ENCODE peak calls at places on chromosomes 5 and 9, in five cellular contexts. One of them, this sample, is unnamed.
A peak's percentile ranks its signal among the peaks of the same experiment; 100 is the strongest.

GRCh38 chr9:95494416-95495371 is 22.1 kb downstream of the PTCH1 start:
- DNase-seq in psoas muscle: no peak
- DNase-seq in H9: peak; percentile 88
- DNase-seq in upper lobe of right lung: no peak
- DNase-seq in A549: no peak
- DNase-seq in this sample: no peak

GRCh38 chr9:70093944-70094343 is 50.3 kb downstream of the MAMDC2 start:
- DNase-seq in psoas muscle: no peak
- DNase-seq in H9: no peak
- DNase-seq in upper lobe of right lung: no peak
- DNase-seq in A549: no peak
- DNase-seq in this sample: peak; percentile 36

GRCh38 chr9:35548571-35548970 is 56.5 kb upstream of the TESK1 start:
- DNase-seq in psoas muscle: no peak
- DNase-seq in H9: no peak
- DNase-seq in upper lobe of right lung: no peak
- DNase-seq in A549: no peak
- DNase-seq in this sample: no peak

GRCh38 chr9:15485836-15486678 is 24.7 kb downstream of the PSIP1 start:
- DNase-seq in psoas muscle: no peak
- DNase-seq in H9: no peak
- DNase-seq in upper lobe of right lung: no peak
- DNase-seq in A549: peak; percentile 21
- DNase-seq in this sample: peak; percentile 70

GRCh38 chr5:65986050-65986451 is 59.7 kb downstream of the ERBIN start:
- DNase-seq in psoas muscle: no peak
- DNase-seq in H9: no peak
- DNase-seq in upper lobe of right lung: no peak
- DNase-seq in A549: no peak
- DNase-seq in this sample: peak; percentile 61

GRCh38 chr9:111925784-111926183 is 29.2 kb downstream of the UGCG start:
- DNase-seq in psoas muscle: no peak
- DNase-seq in H9: no peak
- DNase-seq in upper lobe of right lung: no peak
- DNase-seq in A549: no peak
- DNase-seq in this sample: peak; percentile 44

GRCh38 chr9:136700309-136700708 is 12.1 kb upstream of the DIPK1B start:
- DNase-seq in psoas muscle: no peak
- DNase-seq in H9: no peak
- DNase-seq in upper lobe of right lung: no peak
- DNase-seq in A549: no peak
- DNase-seq in this sample: peak; percentile 53

GRCh38 chr9:78325343-78325742 is 28.4 kb downstream of the PSAT1 start:
- DNase-seq in psoas muscle: no peak
- DNase-seq in H9: no peak
- DNase-seq in upper lobe of right lung: no peak
- DNase-seq in A549: no peak
- DNase-seq in this sample: peak; percentile 18

GRCh38 chr9:10366171-10366779 is 246.5 kb downstream of the PTPRD start:
- DNase-seq in psoas muscle: no peak
- DNase-seq in H9: no peak
- DNase-seq in upper lobe of right lung: no peak
- DNase-seq in A549: peak; percentile 29
- DNase-seq in this sample: peak; percentile 48

GRCh38 chr9:137610944-137611343 is 5.5 kb downstream of the ARRDC1 start:
- DNase-seq in psoas muscle: no peak
- DNase-seq in H9: no peak
- DNase-seq in upper lobe of right lung: no peak
- DNase-seq in A549: no peak
- DNase-seq in this sample: no peak

GRCh38 chr5:113663879-113664278 is 150.4 kb downstream of the YTHDC2 start:
- DNase-seq in psoas muscle: no peak
- DNase-seq in H9: peak; percentile 78
- DNase-seq in upper lobe of right lung: no peak
- DNase-seq in A549: peak; percentile 47
- DNase-seq in this sample: peak; percentile 3

GRCh38 chr5:7537573-7537972 is 141.6 kb downstream of the ADCY2 start:
- DNase-seq in psoas muscle: no peak
- DNase-seq in H9: no peak
- DNase-seq in upper lobe of right lung: no peak
- DNase-seq in A549: no peak
- DNase-seq in this sample: no peak

GRCh38 chr9:92257327-92257726 is 36.2 kb downstream of the IARS1 start:
- DNase-seq in psoas muscle: no peak
- DNase-seq in H9: no peak
- DNase-seq in upper lobe of right lung: no peak
- DNase-seq in A549: no peak
- DNase-seq in this sample: no peak

GRCh38 chr5:5291357-5291756 is 131.1 kb upstream of the ICE1 start:
- DNase-seq in psoas muscle: no peak
- DNase-seq in H9: no peak
- DNase-seq in upper lobe of right lung: no peak
- DNase-seq in A549: no peak
- DNase-seq in this sample: no peak

GRCh38 chr5:60196382-60197113 is 303.0 kb upstream of the PDE4D start:
- DNase-seq in psoas muscle: peak; percentile 18
- DNase-seq in H9: no peak
- DNase-seq in upper lobe of right lung: no peak
- DNase-seq in A549: peak; percentile 97
- DNase-seq in this sample: peak; percentile 87

GRCh38 chr5:143142596-143143435 is 260.7 kb downstream of the NR3C1 start:
- DNase-seq in psoas muscle: peak; percentile 30
- DNase-seq in H9: no peak
- DNase-seq in upper lobe of right lung: no peak
- DNase-seq in A549: no peak
- DNase-seq in this sample: peak; percentile 39

GRCh38 chr9:127179633-127180401 is 57.4 kb upstream of the ANGPTL2 start:
- DNase-seq in psoas muscle: no peak
- DNase-seq in H9: peak; percentile 20
- DNase-seq in upper lobe of right lung: peak; percentile 48
- DNase-seq in A549: no peak
- DNase-seq in this sample: no peak

DNA sequence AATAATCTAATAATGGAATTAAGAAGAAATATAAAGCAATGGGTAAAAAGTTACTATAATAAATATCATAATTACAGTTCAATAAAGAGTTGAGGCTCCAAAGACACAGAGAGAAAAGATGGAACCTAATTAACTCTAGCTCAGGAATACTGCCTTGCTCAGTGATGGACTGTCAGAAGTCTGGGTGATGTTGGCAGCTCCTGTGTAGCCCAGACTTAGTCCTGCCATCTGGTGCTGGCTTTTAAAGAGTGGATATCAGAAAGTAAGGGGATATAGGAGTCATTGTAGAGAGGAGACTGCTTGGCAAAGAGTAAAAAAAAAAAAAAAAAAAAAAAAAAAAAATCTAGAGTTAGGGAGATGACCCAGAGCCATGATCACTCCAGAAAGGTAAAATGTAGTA is 551.9 kb upstream of the DMAC1 start:
- DNase-seq in psoas muscle: no peak
- DNase-seq in H9: no peak
- DNase-seq in upper lobe of right lung: no peak
- DNase-seq in A549: no peak
- DNase-seq in this sample: no peak
- H3K9me3 ChIP-seq in psoas muscle: no peaks in the 10 kb centered on the region
- H3K9me3 ChIP-seq in H9: no peaks in the 10 kb centered on the region
- H3K9me3 ChIP-seq in upper lobe of right lung: no peaks in the 10 kb centered on the region
- H3K9me3 ChIP-seq in A549: no peaks in the 10 kb centered on the region
- H3K9me3 ChIP-seq in this sample: no peaks in the 10 kb centered on the region

GRCh38 chr9:37969130-37969529 is 65.2 kb upstream of the SLC25A51 start:
- DNase-seq in psoas muscle: no peak
- DNase-seq in H9: no peak
- DNase-seq in upper lobe of right lung: peak; percentile 63
- DNase-seq in A549: peak; percentile 67
- DNase-seq in this sample: peak; percentile 33
- H3K4me1 ChIP-seq in psoas muscle: peaks cover 16% of the 10 kb centered on the region
- H3K4me1 ChIP-seq in H9: no peaks in the 10 kb centered on the region
- H3K4me1 ChIP-seq in upper lobe of right lung: peaks cover 46% of the 10 kb centered on the region
- H3K4me1 ChIP-seq in A549: peaks cover 90% of the 10 kb centered on the region
- H3K4me1 ChIP-seq in this sample: peaks cover 39% of the 10 kb centered on the region

DNA sequence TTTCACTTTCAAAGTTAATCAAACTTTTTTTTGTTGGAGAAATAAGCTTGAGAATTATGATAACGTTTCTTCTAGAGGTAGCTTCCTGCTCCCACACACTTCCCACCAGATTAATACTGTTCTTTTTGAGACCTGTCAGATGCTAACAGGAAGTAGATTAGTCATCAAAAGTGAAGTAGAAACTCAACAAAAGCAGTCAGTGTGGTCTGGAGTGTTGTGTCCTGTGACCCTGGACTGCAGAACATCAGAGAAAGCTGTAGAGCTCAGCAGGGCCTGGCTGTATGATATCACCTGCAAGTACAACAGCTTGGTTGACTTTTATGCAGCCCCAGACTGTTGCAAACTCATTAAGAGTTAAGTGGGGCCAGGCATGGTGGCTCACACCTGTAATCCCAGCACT is 495.7 kb upstream of the CYLC2 start:
- DNase-seq in psoas muscle: no peak
- DNase-seq in H9: no peak
- DNase-seq in upper lobe of right lung: no peak
- DNase-seq in A549: no peak
- DNase-seq in this sample: no peak
- H3K9me3 ChIP-seq in psoas muscle: no peaks in the 10 kb centered on the region
- H3K9me3 ChIP-seq in H9: no peaks in the 10 kb centered on the region
- H3K9me3 ChIP-seq in upper lobe of right lung: no peaks in the 10 kb centered on the region
- H3K9me3 ChIP-seq in A549: no peaks in the 10 kb centered on the region
- H3K9me3 ChIP-seq in this sample: peaks cover 4% of the 10 kb centered on the region

GRCh38 chr9:130241198-130241535 is 24.4 kb upstream of the HMCN2 start:
- DNase-seq in psoas muscle: no peak
- DNase-seq in H9: no peak
- DNase-seq in upper lobe of right lung: no peak
- DNase-seq in A549: no peak
- DNase-seq in this sample: no peak
- H3K4me1 ChIP-seq in psoas muscle: peaks cover 3% of the 10 kb centered on the region
- H3K4me1 ChIP-seq in H9: no peaks in the 10 kb centered on the region
- H3K4me1 ChIP-seq in upper lobe of right lung: peaks cover 5% of the 10 kb centered on the region
- H3K4me1 ChIP-seq in A549: peaks cover 17% of the 10 kb centered on the region
- H3K4me1 ChIP-seq in this sample: peaks cover 5% of the 10 kb centered on the region

DNA sequence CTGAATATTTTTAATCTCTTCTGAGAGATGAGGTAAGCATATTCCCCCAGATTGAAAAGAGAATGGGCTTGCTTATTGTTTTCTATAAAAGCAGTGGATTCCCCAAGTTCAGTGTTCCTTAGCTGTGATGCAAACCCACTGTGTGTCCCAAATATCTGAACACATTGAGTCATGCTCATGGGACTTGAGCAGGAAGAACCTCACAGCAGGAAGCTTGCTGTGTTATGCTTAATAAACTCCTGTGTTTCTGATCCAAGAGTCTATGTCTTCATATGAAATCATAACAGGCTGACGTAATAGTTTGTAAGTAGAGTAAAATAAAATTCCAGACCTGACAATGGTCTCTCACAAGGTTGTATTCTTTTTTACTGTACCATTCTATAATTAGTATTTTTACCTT is 24.8 kb upstream of the LOX start:
- DNase-seq in psoas muscle: no peak
- DNase-seq in H9: no peak
- DNase-seq in upper lobe of right lung: no peak
- DNase-seq in A549: peak; percentile 24
- DNase-seq in this sample: peak; percentile 78
- H3K9me3 ChIP-seq in psoas muscle: no peaks in the 10 kb centered on the region
- H3K9me3 ChIP-seq in H9: no peaks in the 10 kb centered on the region
- H3K9me3 ChIP-seq in upper lobe of right lung: no peaks in the 10 kb centered on the region
- H3K9me3 ChIP-seq in A549: no peaks in the 10 kb centered on the region
- H3K9me3 ChIP-seq in this sample: no peaks in the 10 kb centered on the region

GRCh38 chr5:67028981-67029380 is 167.6 kb downstream of the CD180 start:
- DNase-seq in psoas muscle: no peak
- DNase-seq in H9: no peak
- DNase-seq in upper lobe of right lung: no peak
- DNase-seq in A549: no peak
- DNase-seq in this sample: no peak

GRCh38 chr5:67031689-67032088 is 164.9 kb downstream of the CD180 start:
- DNase-seq in psoas muscle: no peak
- DNase-seq in H9: no peak
- DNase-seq in upper lobe of right lung: no peak
- DNase-seq in A549: no peak
- DNase-seq in this sample: no peak

GRCh38 chr5:67028371-67028770 is 168.2 kb downstream of the CD180 start:
- DNase-seq in psoas muscle: no peak
- DNase-seq in H9: no peak
- DNase-seq in upper lobe of right lung: no peak
- DNase-seq in A549: no peak
- DNase-seq in this sample: no peak

GRCh38 chr5:67030289-67031069 is 166.1 kb downstream of the CD180 start:
- DNase-seq in psoas muscle: no peak
- DNase-seq in H9: no peak
- DNase-seq in upper lobe of right lung: no peak
- DNase-seq in A549: no peak
- DNase-seq in this sample: peak; percentile 41

GRCh38 chr5:67029481-67029880 is 167.1 kb downstream of the CD180 start:
- DNase-seq in psoas muscle: no peak
- DNase-seq in H9: no peak
- DNase-seq in upper lobe of right lung: no peak
- DNase-seq in A549: no peak
- DNase-seq in this sample: no peak
- H3K4me1 ChIP-seq in psoas muscle: peaks cover 46% of the 10 kb centered on the region
- H3K4me1 ChIP-seq in H9: no peaks in the 10 kb centered on the region
- H3K4me1 ChIP-seq in upper lobe of right lung: peaks cover 41% of the 10 kb centered on the region
- H3K4me1 ChIP-seq in A549: no peaks in the 10 kb centered on the region
- H3K4me1 ChIP-seq in this sample: peaks cover 56% of the 10 kb centered on the region

GRCh38 chr9:122518226-122518625 is 715 bp upstream of the OR1J4 start:
- DNase-seq in psoas muscle: no peak
- DNase-seq in H9: no peak
- DNase-seq in upper lobe of right lung: no peak
- DNase-seq in A549: no peak
- DNase-seq in this sample: no peak
- H3K9me3 ChIP-seq in psoas muscle: no peaks in the 10 kb centered on the region
- H3K9me3 ChIP-seq in H9: peaks cover 85% of the 10 kb centered on the region
- H3K9me3 ChIP-seq in upper lobe of right lung: no peaks in the 10 kb centered on the region
- H3K9me3 ChIP-seq in A549: no peaks in the 10 kb centered on the region
- H3K9me3 ChIP-seq in this sample: no peaks in the 10 kb centered on the region

This sample was measured in adipocyte.